ENCODE peak calls at places on chromosome 5, in five cellular contexts. J is DMS53, D is mucosa of descending colon, P is esophagus squamous epithelium, O is retina. A is an unnamed sample.

GRCh38 chr5:136686192-136686872 is 321.0 kb upstream of the TRPC7 start:
- DNase-seq in J (peak), D (no peak), P (no peak), O (no peak), A (no peak)

GRCh38 chr5:1418921-1419280 is 26.3 kb downstream of the SLC6A3 start:
- DNase-seq in J (no peak), D (no peak), P (no peak), O (no peak), A (no peak)

GRCh38 chr5:99587983-99588382 is 659.2 kb upstream of the CHD1 start:
- DNase-seq in J (no peak), D (no peak), P (no peak), O (no peak), A (no peak)

GRCh38 chr5:131019601-131020315 is 145.3 kb downstream of the HINT1 start:
- DNase-seq in J (peak), D (peak), P (no peak), O (no peak), A (no peak)

GRCh38 chr5:171484460-171484899 is 65.0 kb downstream of the FGF18 start:
- DNase-seq in J (peak), D (peak), P (no peak), O (no peak), A (no peak)

GRCh38 chr5:73606206-73606753 is 19.7 kb upstream of the ARHGEF28 start:
- DNase-seq in J (no peak), D (no peak), P (no peak), O (no peak), A (no peak)

GRCh38 chr5:177319913-177320588 is 8.4 kb upstream of the MXD3 start:
- DNase-seq in J (no peak), D (no peak), P (no peak), O (no peak), A (no peak)

GRCh38 chr5:138596105-138596987 is 21.1 kb upstream of the HSPA9 start:
- DNase-seq in J (no peak), D (no peak), P (no peak), O (no peak), A (no peak)

GRCh38 chr5:116142495-116142894 is 57.7 kb downstream of the COMMD10 start:
- DNase-seq in J (no peak), D (no peak), P (no peak), O (no peak), A (no peak)

GRCh38 chr5:154519375-154519774 is 41.3 kb upstream of the HAND1 start:
- DNase-seq in J (peak), D (no peak), P (no peak), O (no peak), A (no peak)

GRCh38 chr5:73863911-73864310 is 237.9 kb downstream of the ARHGEF28 start:
- DNase-seq in J (no peak), D (no peak), P (no peak), O (no peak), A (no peak)

GRCh38 chr5:93385665-93386064 is 195.4 kb downstream of the NR2F1-AS1 start:
- DNase-seq in J (no peak), D (no peak), P (no peak), O (no peak), A (no peak)

GRCh38 chr5:68534131-68534940 is 318.8 kb downstream of the PIK3R1 start:
- DNase-seq in J (peak), D (peak), P (no peak), O (peak), A (peak)

GRCh38 chr5:137370511-137371071 is 128.5 kb downstream of the SPOCK1 start:
- DNase-seq in J (no peak), D (no peak), P (no peak), O (peak), A (no peak)

GRCh38 chr5:73170522-73170921 is 2.5 kb upstream of the TMEM174 start:
- DNase-seq in J (peak), D (peak), P (no peak), O (no peak), A (no peak)

GRCh38 chr5:141878186-141878770 is at the start of gene PCDH1:
- DNase-seq in J (peak), D (peak), P (no peak), O (no peak), A (peak)

GRCh38 chr5:142821733-142822487 is 51.7 kb downstream of the ARHGAP26 start:
- DNase-seq in J (peak), D (peak), P (no peak), O (no peak), A (no peak)

GRCh38 chr5:132765311-132766019 is 11.6 kb downstream of the SEPTIN8 start:
- DNase-seq in J (no peak), D (no peak), P (no peak), O (no peak), A (no peak)

GRCh38 chr5:125890387-125890955 is 532.7 kb upstream of the GRAMD2B start:
- DNase-seq in J (no peak), D (no peak), P (no peak), O (no peak), A (no peak)

GRCh38 chr5:172402531-172403190 is 51.7 kb downstream of the SH3PXD2B start:
- DNase-seq in J (no peak), D (no peak), P (no peak), O (no peak), A (no peak)

GRCh38 chr5:35162848-35163770 is 67.2 kb downstream of the PRLR start:
- DNase-seq in J (no peak), D (no peak), P (no peak), O (no peak), A (no peak)

GRCh38 chr5:155772009-155772662 is 554.8 kb upstream of the SGCD start:
- DNase-seq in J (peak), D (no peak), P (no peak), O (no peak), A (no peak)

GRCh38 chr5:95900383-95900958 is 61.2 kb downstream of the ELL2 start:
- DNase-seq in J (no peak), D (no peak), P (no peak), O (no peak), A (no peak)

GRCh38 chr5:68644971-68645370 is 429.4 kb downstream of the PIK3R1 start:
- DNase-seq in J (peak), D (no peak), P (no peak), O (no peak), A (no peak)

GRCh38 chr5:38408446-38409175 is 147.8 kb downstream of the LIFR start:
- DNase-seq in J (no peak), D (no peak), P (no peak), O (no peak), A (no peak)

GRCh38 chr5:132270706-132271105 is 13.2 kb downstream of the PDLIM4 start:
- DNase-seq in J (no peak), D (peak), P (no peak), O (peak), A (no peak)